ENCODE peak calls at places on chromosomes 16 and 17, in five cellular contexts. S is tibial nerve, E is A549, W is heart left ventricle, F is vagina. H is an unnamed sample.

GRCh38 chr16:19524866-19525723 is 1.4 kb downstream of the CCP110 start:
- DNase-seq in S (no peak), E (no peak), W (no peak), F (no peak), H (no peak)

GRCh38 chr16:8130197-8130596 is 460.1 kb downstream of the TMEM114 start:
- DNase-seq in S (no peak), E (no peak), W (no peak), F (no peak), H (no peak)

GRCh38 chr16:55408656-55409055 is 70.3 kb upstream of the MMP2 start:
- DNase-seq in S (no peak), E (no peak), W (no peak), F (no peak), H (no peak)

GRCh38 chr16:85025781-85026653 is 1.6 kb upstream of the KIAA0513 start:
- DNase-seq in S (no peak), E (no peak), W (no peak), F (no peak), H (no peak)

GRCh38 chr16:85145734-85146531 is 33.7 kb upstream of the CIBAR2 start:
- DNase-seq in S (no peak), E (no peak), W (peak), F (no peak), H (no peak)

GRCh38 chr17:19410875-19411291 is at the start of gene RNF112:
- DNase-seq in S (no peak), E (no peak), W (no peak), F (no peak), H (no peak)

GRCh38 chr17:19457046-19457445 is 46.0 kb downstream of the RNF112 start:
- DNase-seq in S (no peak), E (no peak), W (no peak), F (no peak), H (no peak)

GRCh38 chr16:1890701-1891035 is 18.7 kb upstream of the MEIOB start:
- DNase-seq in S (no peak), E (no peak), W (no peak), F (no peak), H (no peak)

GRCh38 chr16:22213236-22213635 is 7.2 kb downstream of the EEF2K start:
- DNase-seq in S (no peak), E (no peak), W (no peak), F (no peak), H (no peak)

GRCh38 chr16:2040450-2041105 is 7.1 kb downstream of the NTHL1 start:
- DNase-seq in S (no peak), E (no peak), W (no peak), F (no peak), H (peak)

GRCh38 chr17:12575641-12576040 is 90.0 kb upstream of the MYOCD start:
- DNase-seq in S (no peak), E (no peak), W (no peak), F (no peak), H (no peak)

GRCh38 chr16:22035094-22035675 is 27.3 kb downstream of the MOSMO start:
- DNase-seq in S (no peak), E (no peak), W (no peak), F (no peak), H (no peak)

GRCh38 chr16:54932737-54933254 is 2.1 kb downstream of the IRX5 start:
- DNase-seq in S (no peak), E (no peak), W (no peak), F (no peak), H (peak)

GRCh38 chr16:275041-275621 is 613 bp downstream of the RGS11 start:
- DNase-seq in S (no peak), E (no peak), W (no peak), F (no peak), H (no peak)

GRCh38 chr17:36089888-36090836 is at the start of gene CCL3:
- DNase-seq in S (no peak), E (no peak), W (peak), F (no peak), H (peak)

GRCh38 chr17:11023639-11024479 is 186.0 kb upstream of the PIRT start:
- DNase-seq in S (no peak), E (no peak), W (no peak), F (no peak), H (no peak)

GRCh38 chr17:56929362-56929969 is 15.6 kb upstream of the TRIM25 start:
- DNase-seq in S (no peak), E (peak), W (no peak), F (no peak), H (no peak)

GRCh38 chr16:11064202-11064540 is 119.8 kb downstream of the CLEC16A start:
- DNase-seq in S (no peak), E (no peak), W (no peak), F (no peak), H (no peak)

DNA sequence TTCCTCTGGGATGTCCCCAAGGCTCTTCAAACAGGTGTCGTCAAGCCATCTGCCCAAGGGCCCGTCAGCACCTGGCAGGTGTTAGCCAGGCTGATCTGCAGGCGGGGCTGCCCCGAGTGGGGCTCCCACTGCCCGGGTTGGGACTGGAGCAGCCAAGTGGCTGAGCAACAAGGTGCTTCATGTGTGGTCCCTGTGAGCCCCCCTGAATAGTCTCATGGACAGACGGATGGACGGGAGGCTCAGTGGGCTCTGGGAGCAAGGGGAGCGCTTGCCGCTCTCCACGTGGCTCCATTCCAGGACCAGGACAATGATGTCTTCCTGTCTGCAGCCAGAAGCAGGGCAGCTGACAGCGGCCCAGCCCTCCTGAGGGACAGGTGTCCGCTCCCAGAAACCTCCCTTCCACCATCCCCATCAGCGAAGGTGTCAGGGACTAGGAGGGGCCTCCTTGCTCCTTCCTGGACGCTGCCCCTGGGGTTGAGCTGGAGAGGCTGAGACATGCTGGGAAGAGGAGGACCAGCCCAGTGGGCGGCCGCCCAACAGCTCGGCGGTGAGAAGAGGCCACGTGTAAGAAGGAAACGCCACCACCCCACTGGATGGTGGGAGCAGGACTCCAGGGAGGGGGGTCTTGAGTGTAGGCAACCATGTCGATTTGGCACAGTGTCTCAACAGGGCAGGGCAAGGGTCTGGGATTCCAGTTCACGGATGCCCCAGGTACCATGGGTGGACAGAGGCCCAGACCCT is 9.6 kb downstream of the SNAI3 start:
- DNase-seq in S (no peak), E (no peak), W (no peak), F (no peak), H (no peak)
- TF ChIP-seq POLR2A in S (no peak), E (no peak), W (no peak), F (no peak), H (no peak)

GRCh38 chr16:3879887-3880564 is 487 bp downstream of the CREBBP start:
- DNase-seq in S (peak), E (peak), W (peak), F (no peak), H (peak)

GRCh38 chr16:3881499-3881995 is 1.0 kb upstream of the CREBBP start:
- DNase-seq in S (no peak), E (no peak), W (no peak), F (no peak), H (no peak)

GRCh38 chr16:3879258-3879886 is 1.1 kb downstream of the CREBBP start:
- DNase-seq in S (no peak), E (no peak), W (peak), F (no peak), H (peak)

GRCh38 chr16:3882531-3882930 is 2.0 kb upstream of the CREBBP start:
- DNase-seq in S (no peak), E (no peak), W (no peak), F (no peak), H (no peak)

GRCh38 chr16:3880623-3881498 is at the start of gene CREBBP:
- DNase-seq in S (peak), E (peak), W (peak), F (no peak), H (peak)
- TF ChIP-seq POLR2A in S (peak), E (peak), W (peak), F (no peak), H (no peak)

DNA sequence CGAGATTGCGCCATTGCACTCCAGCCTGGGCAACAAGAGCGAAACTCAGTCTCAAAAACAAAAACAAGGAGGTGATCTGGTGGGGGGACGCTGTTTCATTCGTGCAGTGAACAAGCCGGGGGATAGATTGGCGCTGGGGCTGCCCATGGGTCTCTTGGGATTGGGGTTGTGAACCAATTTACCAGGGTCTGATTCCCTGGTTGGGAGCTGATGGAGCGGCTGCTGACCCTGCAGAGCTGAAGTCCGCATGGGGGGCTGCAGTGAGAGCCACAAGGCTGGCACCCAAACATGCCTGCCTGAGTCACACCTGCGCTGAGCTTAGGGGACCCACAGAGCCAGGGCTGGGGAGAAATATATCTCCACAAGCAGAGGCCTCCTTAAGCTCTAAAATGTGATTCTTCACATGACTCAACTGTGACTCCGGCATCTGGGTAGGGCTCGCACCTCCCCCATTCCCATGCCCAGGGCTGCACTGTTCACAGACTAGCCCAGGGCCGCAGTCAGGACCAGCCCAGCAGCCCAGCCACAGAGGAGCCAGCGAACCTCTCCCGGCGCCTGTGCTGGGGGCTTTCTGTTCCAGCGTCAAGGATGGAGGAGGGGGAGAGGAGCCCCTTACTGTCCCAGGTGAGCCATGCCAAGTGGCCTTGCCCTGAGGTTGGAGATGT is 5.0 kb downstream of the TSPAN10 start:
- DNase-seq in S (no peak), E (peak), W (no peak), F (no peak), H (no peak)
- TF ChIP-seq POLR2A in S (no peak), E (no peak), W (no peak), F (no peak), H (no peak)

DNA sequence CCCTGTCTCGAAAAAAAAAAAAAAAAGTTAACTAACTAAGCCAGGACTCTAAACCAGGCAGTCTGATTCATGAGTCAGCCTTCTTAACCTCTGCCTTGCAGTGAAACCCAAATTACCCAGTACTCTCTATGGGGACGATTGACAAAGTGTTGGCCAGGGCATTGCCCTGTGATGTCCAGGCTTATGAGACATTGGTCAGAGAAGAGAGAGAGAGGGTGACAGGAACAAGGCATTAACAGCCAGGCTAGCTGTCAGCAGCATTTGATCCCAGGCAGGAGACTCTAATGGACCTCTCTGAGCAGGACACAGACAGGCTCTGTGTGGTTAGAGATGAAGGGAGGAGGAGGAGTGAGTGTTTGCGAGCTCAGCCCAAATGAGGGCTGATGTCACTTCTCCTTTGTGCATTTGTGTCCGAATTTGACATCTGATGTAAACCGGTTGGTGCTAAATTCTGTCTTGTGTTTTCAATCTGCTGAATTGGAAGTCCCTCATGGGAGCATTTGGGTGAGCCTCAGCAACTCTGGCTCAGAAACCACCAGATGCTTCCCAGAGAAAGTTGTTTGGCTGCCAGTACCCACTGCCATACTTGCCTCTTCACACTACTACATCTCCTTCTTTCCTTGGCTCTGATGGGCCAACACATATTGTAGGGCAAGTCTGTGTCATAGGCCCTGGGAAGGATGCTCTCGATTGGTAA is 4.3 kb upstream of the MYL4 start:
- DNase-seq in S (no peak), E (no peak), W (peak), F (peak), H (no peak)
- TF ChIP-seq POLR2A in S (no peak), E (no peak), W (no peak), F (no peak), H (no peak)

GRCh38 chr16:50762241-50762640 is 20.4 kb downstream of the CYLD start:
- DNase-seq in S (no peak), E (no peak), W (no peak), F (no peak), H (no peak)

GRCh38 chr16:50763211-50763610 is 21.3 kb downstream of the CYLD start:
- DNase-seq in S (no peak), E (no peak), W (no peak), F (no peak), H (no peak)

GRCh38 chr16:50767197-50767596 is 25.3 kb downstream of the CYLD start:
- DNase-seq in S (no peak), E (no peak), W (no peak), F (no peak), H (no peak)

GRCh38 chr16:50765866-50766265 is 24.0 kb downstream of the CYLD start:
- DNase-seq in S (no peak), E (no peak), W (no peak), F (no peak), H (no peak)

DNA sequence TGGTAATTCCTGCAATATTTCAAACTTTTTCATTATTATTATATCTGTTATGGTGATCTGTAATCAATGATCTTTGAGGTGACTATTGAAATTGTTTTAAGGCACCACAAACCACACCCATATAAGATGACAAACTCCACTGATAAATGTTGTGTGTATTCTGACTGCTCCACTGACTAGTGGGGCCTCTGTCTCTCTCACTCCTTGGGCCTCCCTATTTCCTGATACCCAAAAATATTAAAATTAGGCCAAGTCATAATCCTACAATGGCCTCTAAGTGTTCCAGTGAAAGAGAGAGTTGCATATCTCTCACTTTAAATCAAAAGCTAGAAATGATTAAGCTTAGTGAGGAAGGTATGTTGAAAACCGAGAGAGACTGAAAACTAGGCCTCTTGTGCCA is 23.4 kb downstream of the CYLD start:
- DNase-seq in S (no peak), E (no peak), W (no peak), F (no peak), H (no peak)
- TF ChIP-seq POLR2A in S (no peak), E (no peak), W (no peak), F (no peak), H (no peak)

GRCh38 chr16:3264137-3265036 is 8.0 kb upstream of the MEFV start:
- DNase-seq in S (peak), E (peak), W (peak), F (no peak), H (peak)
- TF ChIP-seq POLR2A in S (peak), E (peak), W (peak), F (no peak), H (peak)

DNA sequence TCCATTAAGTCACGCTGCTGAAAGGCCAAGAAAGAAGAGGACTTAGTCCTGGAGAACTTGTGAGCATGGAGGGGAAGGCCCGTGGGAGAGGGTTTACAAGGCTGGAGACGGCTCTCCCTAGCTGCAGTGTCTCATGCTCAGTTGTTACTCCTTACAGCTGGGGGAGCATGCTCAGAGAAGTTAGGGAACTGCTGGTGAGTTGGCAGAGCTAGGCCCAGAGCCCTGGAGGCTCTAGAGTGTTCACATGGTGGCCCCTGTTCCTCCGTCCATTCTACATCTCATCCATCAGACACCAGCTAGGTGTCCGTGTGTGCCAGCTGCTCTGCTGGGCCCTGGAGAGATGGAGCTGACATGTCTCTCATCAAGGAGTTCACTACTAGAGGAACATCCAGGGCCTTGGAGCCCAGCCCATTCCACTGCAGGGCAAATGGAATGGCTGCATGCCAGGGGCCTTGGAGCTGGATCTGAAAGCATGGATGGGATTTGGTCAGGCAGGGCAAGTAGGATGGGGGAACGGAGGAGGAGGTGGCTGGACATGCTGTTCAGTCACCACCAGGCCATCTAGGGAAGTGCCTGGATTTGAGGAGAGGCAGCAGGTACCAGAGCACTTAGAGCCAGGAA is 6.3 kb downstream of the XYLT2 start:
- DNase-seq in S (no peak), E (no peak), W (peak), F (no peak), H (no peak)
- TF ChIP-seq POLR2A in S (no peak), E (no peak), W (no peak), F (no peak), H (no peak)

DNA sequence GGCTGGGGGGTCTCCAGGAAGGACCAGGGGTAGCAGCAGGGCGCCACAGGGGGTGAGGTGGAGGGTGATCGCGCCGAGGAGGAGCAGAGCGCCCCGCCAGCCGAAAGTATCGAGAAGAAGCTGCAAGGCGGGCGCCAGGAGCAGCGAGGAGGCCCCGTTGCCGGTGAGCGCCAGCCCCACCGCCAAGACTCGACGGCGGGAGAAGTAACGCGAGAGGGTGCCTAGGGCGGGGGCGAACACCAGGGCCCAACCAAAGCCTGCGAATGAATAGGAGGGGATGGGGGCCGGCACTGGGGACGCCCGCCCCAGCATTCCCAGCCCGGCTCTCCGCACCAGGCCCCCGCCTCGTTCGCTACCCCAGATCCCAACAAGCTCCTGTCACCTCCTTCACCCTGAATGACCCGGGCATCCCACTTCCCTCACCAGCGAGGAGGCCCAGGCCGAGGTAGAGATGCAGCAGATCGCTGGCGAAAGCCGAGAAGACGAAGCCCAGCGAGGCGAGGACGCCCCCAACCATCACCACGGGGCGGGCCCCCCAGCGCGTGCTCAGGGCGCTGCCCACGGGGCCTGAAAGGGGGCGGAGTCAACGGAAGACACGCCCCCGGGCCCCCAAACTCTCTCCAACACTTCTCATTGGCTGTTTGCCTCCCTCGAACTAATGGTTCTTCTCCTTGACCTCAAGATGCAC is 1.2 kb downstream of the SLC16A11 start:
- DNase-seq in S (no peak), E (no peak), W (no peak), F (no peak), H (no peak)
- TF ChIP-seq POLR2A in S (no peak), E (no peak), W (no peak), F (no peak), H (no peak)

GRCh38 chr17:82244413-82245140 is 15.7 kb downstream of the SLC16A3 start:
- DNase-seq in S (no peak), E (peak), W (no peak), F (no peak), H (no peak)
- TF ChIP-seq POLR2A in S (no peak), E (no peak), W (no peak), F (no peak), H (no peak)

DNA sequence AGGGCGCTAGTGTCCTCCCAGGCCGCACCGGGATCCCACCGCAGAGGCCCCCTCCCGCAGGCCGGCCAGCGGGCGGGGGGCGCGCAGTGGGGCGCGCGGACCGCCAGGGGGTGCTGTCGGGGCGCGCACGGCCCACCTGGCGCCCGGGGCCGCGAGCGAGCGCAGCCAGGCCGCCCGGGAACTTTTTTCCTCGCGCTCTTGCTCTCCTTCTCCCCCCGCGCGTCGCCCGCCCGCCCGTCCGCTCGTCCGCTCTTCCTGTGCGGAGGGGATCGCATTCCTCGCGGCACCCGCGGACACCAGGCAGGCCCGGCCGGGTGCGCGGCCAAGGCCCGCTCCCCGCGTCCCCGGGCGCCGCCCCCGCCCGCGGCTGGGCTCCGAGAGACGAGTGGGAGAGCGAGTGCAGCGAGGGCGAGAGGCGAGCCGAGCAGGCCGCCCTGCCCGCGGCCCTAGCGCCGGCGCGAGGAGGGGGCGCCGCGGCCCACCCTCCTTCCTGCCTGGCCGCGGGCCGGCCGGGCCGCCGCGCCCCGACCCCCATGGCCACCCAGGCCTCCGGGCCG is at the start of gene RAI1:
- DNase-seq in S (no peak), E (peak), W (peak), F (no peak), H (peak)
- TF ChIP-seq POLR2A in S (peak), E (peak), W (no peak), F (no peak), H (no peak)

H was measured in upper lobe of left lung.